ENCODE peak calls at places on chromosome 16, in ten cellular contexts. One of them, this sample, is unnamed.

GRCh38 chr16:55760665-55761035 is 72.2 kb downstream of the CES1 start:
- DNase-seq in NCI-H2029: no peak
- DNase-seq in effector CD4-positive, alpha-beta T cell: no peak
- DNase-seq in occipital lobe: no peak
- DNase-seq in anterior cingulate cortex: no peak
- DNase-seq in Jurkat, Clone E6-1: no peak
- DNase-seq in stimulated activated CD8-positive, alpha-beta memory T cell treated with anti-CD3 and anti-CD28 coated beads, Interleukin-7, amount 100 ng/mL, for 1 hour: no peak
- DNase-seq in NCI-H1092 treated with DMSO at 0.1 percent for 48 hours: no peak
- DNase-seq in stimulated activated CD4-positive, alpha-beta T cell treated with anti-CD3 and anti-CD28 coated beads, Interleukin-4, amount 100 ng/mL, for 1 hour: no peak
- DNase-seq in NCI-H446 treated with DMSO at 0.1 percent for 48 hours: no peak
- DNase-seq in this sample: no peak

GRCh38 chr16:84864266-84864955 is 44.6 kb downstream of the CRISPLD2 start:
- DNase-seq in NCI-H2029: no peak
- DNase-seq in effector CD4-positive, alpha-beta T cell: no peak
- DNase-seq in occipital lobe: no peak
- DNase-seq in anterior cingulate cortex: no peak
- DNase-seq in Jurkat, Clone E6-1: no peak
- DNase-seq in stimulated activated CD8-positive, alpha-beta memory T cell treated with anti-CD3 and anti-CD28 coated beads, Interleukin-7, amount 100 ng/mL, for 1 hour: no peak
- DNase-seq in NCI-H1092 treated with DMSO at 0.1 percent for 48 hours: no peak
- DNase-seq in stimulated activated CD4-positive, alpha-beta T cell treated with anti-CD3 and anti-CD28 coated beads, Interleukin-4, amount 100 ng/mL, for 1 hour: no peak
- DNase-seq in NCI-H446 treated with DMSO at 0.1 percent for 48 hours: no peak
- DNase-seq in this sample: no peak

GRCh38 chr16:4561565-4561964 is 5.4 kb downstream of the C16orf96 start:
- DNase-seq in NCI-H2029: no peak
- DNase-seq in effector CD4-positive, alpha-beta T cell: no peak
- DNase-seq in occipital lobe: no peak
- DNase-seq in anterior cingulate cortex: peak
- DNase-seq in Jurkat, Clone E6-1: no peak
- DNase-seq in stimulated activated CD8-positive, alpha-beta memory T cell treated with anti-CD3 and anti-CD28 coated beads, Interleukin-7, amount 100 ng/mL, for 1 hour: no peak
- DNase-seq in NCI-H1092 treated with DMSO at 0.1 percent for 48 hours: no peak
- DNase-seq in stimulated activated CD4-positive, alpha-beta T cell treated with anti-CD3 and anti-CD28 coated beads, Interleukin-4, amount 100 ng/mL, for 1 hour: no peak
- DNase-seq in NCI-H446 treated with DMSO at 0.1 percent for 48 hours: no peak
- DNase-seq in this sample: no peak

GRCh38 chr16:78744099-78744498 is 644.6 kb downstream of the WWOX start:
- DNase-seq in NCI-H2029: no peak
- DNase-seq in effector CD4-positive, alpha-beta T cell: no peak
- DNase-seq in occipital lobe: no peak
- DNase-seq in anterior cingulate cortex: no peak
- DNase-seq in Jurkat, Clone E6-1: no peak
- DNase-seq in stimulated activated CD8-positive, alpha-beta memory T cell treated with anti-CD3 and anti-CD28 coated beads, Interleukin-7, amount 100 ng/mL, for 1 hour: no peak
- DNase-seq in NCI-H1092 treated with DMSO at 0.1 percent for 48 hours: no peak
- DNase-seq in stimulated activated CD4-positive, alpha-beta T cell treated with anti-CD3 and anti-CD28 coated beads, Interleukin-4, amount 100 ng/mL, for 1 hour: no peak
- DNase-seq in NCI-H446 treated with DMSO at 0.1 percent for 48 hours: no peak
- DNase-seq in this sample: no peak

GRCh38 chr16:83420206-83420760 is 387.5 kb upstream of the HSBP1 start:
- DNase-seq in NCI-H2029: no peak
- DNase-seq in effector CD4-positive, alpha-beta T cell: no peak
- DNase-seq in occipital lobe: no peak
- DNase-seq in anterior cingulate cortex: no peak
- DNase-seq in Jurkat, Clone E6-1: peak
- DNase-seq in stimulated activated CD8-positive, alpha-beta memory T cell treated with anti-CD3 and anti-CD28 coated beads, Interleukin-7, amount 100 ng/mL, for 1 hour: no peak
- DNase-seq in NCI-H1092 treated with DMSO at 0.1 percent for 48 hours: no peak
- DNase-seq in stimulated activated CD4-positive, alpha-beta T cell treated with anti-CD3 and anti-CD28 coated beads, Interleukin-4, amount 100 ng/mL, for 1 hour: no peak
- DNase-seq in NCI-H446 treated with DMSO at 0.1 percent for 48 hours: no peak
- DNase-seq in this sample: no peak

GRCh38 chr16:86527366-86527765 is 17.0 kb downstream of the FOXF1 start:
- DNase-seq in NCI-H2029: no peak
- DNase-seq in effector CD4-positive, alpha-beta T cell: no peak
- DNase-seq in occipital lobe: no peak
- DNase-seq in anterior cingulate cortex: no peak
- DNase-seq in Jurkat, Clone E6-1: no peak
- DNase-seq in stimulated activated CD8-positive, alpha-beta memory T cell treated with anti-CD3 and anti-CD28 coated beads, Interleukin-7, amount 100 ng/mL, for 1 hour: no peak
- DNase-seq in NCI-H1092 treated with DMSO at 0.1 percent for 48 hours: no peak
- DNase-seq in stimulated activated CD4-positive, alpha-beta T cell treated with anti-CD3 and anti-CD28 coated beads, Interleukin-4, amount 100 ng/mL, for 1 hour: no peak
- DNase-seq in NCI-H446 treated with DMSO at 0.1 percent for 48 hours: no peak
- DNase-seq in this sample: no peak

GRCh38 chr16:50282955-50283631 is 16.7 kb downstream of the ADCY7 start:
- DNase-seq in NCI-H2029: no peak
- DNase-seq in effector CD4-positive, alpha-beta T cell: no peak
- DNase-seq in occipital lobe: no peak
- DNase-seq in anterior cingulate cortex: no peak
- DNase-seq in Jurkat, Clone E6-1: no peak
- DNase-seq in stimulated activated CD8-positive, alpha-beta memory T cell treated with anti-CD3 and anti-CD28 coated beads, Interleukin-7, amount 100 ng/mL, for 1 hour: no peak
- DNase-seq in NCI-H1092 treated with DMSO at 0.1 percent for 48 hours: no peak
- DNase-seq in stimulated activated CD4-positive, alpha-beta T cell treated with anti-CD3 and anti-CD28 coated beads, Interleukin-4, amount 100 ng/mL, for 1 hour: no peak
- DNase-seq in NCI-H446 treated with DMSO at 0.1 percent for 48 hours: no peak
- DNase-seq in this sample: no peak

GRCh38 chr16:46855389-46855788 is 24.4 kb upstream of the C16orf87 start:
- DNase-seq in NCI-H2029: no peak
- DNase-seq in effector CD4-positive, alpha-beta T cell: no peak
- DNase-seq in occipital lobe: no peak
- DNase-seq in anterior cingulate cortex: no peak
- DNase-seq in Jurkat, Clone E6-1: no peak
- DNase-seq in stimulated activated CD8-positive, alpha-beta memory T cell treated with anti-CD3 and anti-CD28 coated beads, Interleukin-7, amount 100 ng/mL, for 1 hour: no peak
- DNase-seq in NCI-H1092 treated with DMSO at 0.1 percent for 48 hours: no peak
- DNase-seq in stimulated activated CD4-positive, alpha-beta T cell treated with anti-CD3 and anti-CD28 coated beads, Interleukin-4, amount 100 ng/mL, for 1 hour: no peak
- DNase-seq in NCI-H446 treated with DMSO at 0.1 percent for 48 hours: no peak
- DNase-seq in this sample: no peak

GRCh38 chr16:54965464-54965863 is 34.8 kb downstream of the IRX5 start:
- DNase-seq in NCI-H2029: no peak
- DNase-seq in effector CD4-positive, alpha-beta T cell: no peak
- DNase-seq in occipital lobe: no peak
- DNase-seq in anterior cingulate cortex: no peak
- DNase-seq in Jurkat, Clone E6-1: no peak
- DNase-seq in stimulated activated CD8-positive, alpha-beta memory T cell treated with anti-CD3 and anti-CD28 coated beads, Interleukin-7, amount 100 ng/mL, for 1 hour: no peak
- DNase-seq in NCI-H1092 treated with DMSO at 0.1 percent for 48 hours: no peak
- DNase-seq in stimulated activated CD4-positive, alpha-beta T cell treated with anti-CD3 and anti-CD28 coated beads, Interleukin-4, amount 100 ng/mL, for 1 hour: no peak
- DNase-seq in NCI-H446 treated with DMSO at 0.1 percent for 48 hours: no peak
- DNase-seq in this sample: no peak

GRCh38 chr16:80125677-80126076 is 415.1 kb upstream of the DYNLRB2 start:
- DNase-seq in NCI-H2029: no peak
- DNase-seq in effector CD4-positive, alpha-beta T cell: no peak
- DNase-seq in occipital lobe: no peak
- DNase-seq in anterior cingulate cortex: no peak
- DNase-seq in Jurkat, Clone E6-1: no peak
- DNase-seq in stimulated activated CD8-positive, alpha-beta memory T cell treated with anti-CD3 and anti-CD28 coated beads, Interleukin-7, amount 100 ng/mL, for 1 hour: no peak
- DNase-seq in NCI-H1092 treated with DMSO at 0.1 percent for 48 hours: no peak
- DNase-seq in stimulated activated CD4-positive, alpha-beta T cell treated with anti-CD3 and anti-CD28 coated beads, Interleukin-4, amount 100 ng/mL, for 1 hour: no peak
- DNase-seq in NCI-H446 treated with DMSO at 0.1 percent for 48 hours: no peak
- DNase-seq in this sample: no peak

GRCh38 chr16:17380613-17381012 is 90.1 kb downstream of the XYLT1 start:
- DNase-seq in NCI-H2029: no peak
- DNase-seq in effector CD4-positive, alpha-beta T cell: no peak
- DNase-seq in occipital lobe: no peak
- DNase-seq in anterior cingulate cortex: no peak
- DNase-seq in Jurkat, Clone E6-1: no peak
- DNase-seq in stimulated activated CD8-positive, alpha-beta memory T cell treated with anti-CD3 and anti-CD28 coated beads, Interleukin-7, amount 100 ng/mL, for 1 hour: no peak
- DNase-seq in NCI-H1092 treated with DMSO at 0.1 percent for 48 hours: no peak
- DNase-seq in stimulated activated CD4-positive, alpha-beta T cell treated with anti-CD3 and anti-CD28 coated beads, Interleukin-4, amount 100 ng/mL, for 1 hour: no peak
- DNase-seq in NCI-H446 treated with DMSO at 0.1 percent for 48 hours: no peak
- DNase-seq in this sample: no peak

GRCh38 chr16:27625050-27625697 is 75.2 kb downstream of the KATNIP start:
- DNase-seq in NCI-H2029: no peak
- DNase-seq in effector CD4-positive, alpha-beta T cell: no peak
- DNase-seq in occipital lobe: no peak
- DNase-seq in anterior cingulate cortex: no peak
- DNase-seq in Jurkat, Clone E6-1: no peak
- DNase-seq in stimulated activated CD8-positive, alpha-beta memory T cell treated with anti-CD3 and anti-CD28 coated beads, Interleukin-7, amount 100 ng/mL, for 1 hour: no peak
- DNase-seq in NCI-H1092 treated with DMSO at 0.1 percent for 48 hours: no peak
- DNase-seq in stimulated activated CD4-positive, alpha-beta T cell treated with anti-CD3 and anti-CD28 coated beads, Interleukin-4, amount 100 ng/mL, for 1 hour: no peak
- DNase-seq in NCI-H446 treated with DMSO at 0.1 percent for 48 hours: no peak
- DNase-seq in this sample: no peak

GRCh38 chr16:46731691-46732555 is 16.2 kb downstream of the MYLK3 start:
- DNase-seq in NCI-H2029: no peak
- DNase-seq in effector CD4-positive, alpha-beta T cell: no peak
- DNase-seq in occipital lobe: no peak
- DNase-seq in anterior cingulate cortex: no peak
- DNase-seq in Jurkat, Clone E6-1: no peak
- DNase-seq in stimulated activated CD8-positive, alpha-beta memory T cell treated with anti-CD3 and anti-CD28 coated beads, Interleukin-7, amount 100 ng/mL, for 1 hour: no peak
- DNase-seq in NCI-H1092 treated with DMSO at 0.1 percent for 48 hours: no peak
- DNase-seq in stimulated activated CD4-positive, alpha-beta T cell treated with anti-CD3 and anti-CD28 coated beads, Interleukin-4, amount 100 ng/mL, for 1 hour: no peak
- DNase-seq in NCI-H446 treated with DMSO at 0.1 percent for 48 hours: no peak
- DNase-seq in this sample: no peak

GRCh38 chr16:50282010-50282538 is 15.7 kb downstream of the ADCY7 start:
- DNase-seq in NCI-H2029: no peak
- DNase-seq in effector CD4-positive, alpha-beta T cell: peak
- DNase-seq in occipital lobe: no peak
- DNase-seq in anterior cingulate cortex: no peak
- DNase-seq in Jurkat, Clone E6-1: peak
- DNase-seq in stimulated activated CD8-positive, alpha-beta memory T cell treated with anti-CD3 and anti-CD28 coated beads, Interleukin-7, amount 100 ng/mL, for 1 hour: peak
- DNase-seq in NCI-H1092 treated with DMSO at 0.1 percent for 48 hours: no peak
- DNase-seq in stimulated activated CD4-positive, alpha-beta T cell treated with anti-CD3 and anti-CD28 coated beads, Interleukin-4, amount 100 ng/mL, for 1 hour: peak
- DNase-seq in NCI-H446 treated with DMSO at 0.1 percent for 48 hours: no peak
- DNase-seq in this sample: peak

This sample was measured in T-helper 17 cell.